ENCODE peak calls at places on chromosomes 7 and 10, in four cellular contexts. One of them, this sample, is unnamed.

GRCh38 chr7:29291723-29292591 is 97.4 kb downstream of the CHN2 start:
- DNase-seq in WERI-Rb-1: no peak
- DNase-seq in choroid plexus epithelial cell: no peak
- DNase-seq in colonic mucosa: no peak
- DNase-seq in this sample: no peak

GRCh38 chr10:116899626-116900025 is 50.3 kb downstream of the ENO4 start:
- DNase-seq in choroid plexus epithelial cell: no peak
- DNase-seq in colonic mucosa: no peak
- DNase-seq in WERI-Rb-1: no peak
- DNase-seq in this sample: no peak

GRCh38 chr7:32679192-32679591 is 183.9 kb downstream of the AVL9 start:
- DNase-seq in colonic mucosa: no peak
- DNase-seq in WERI-Rb-1: no peak
- DNase-seq in choroid plexus epithelial cell: no peak
- DNase-seq in this sample: no peak

GRCh38 chr10:95508730-95509129 is 52.4 kb downstream of the SORBS1 start:
- DNase-seq in WERI-Rb-1: no peak
- DNase-seq in colonic mucosa: no peak
- DNase-seq in choroid plexus epithelial cell: peak
- DNase-seq in this sample: peak

GRCh38 chr10:44384601-44385422 is at the start of gene CXCL12:
- DNase-seq in colonic mucosa: peak
- DNase-seq in WERI-Rb-1: no peak
- DNase-seq in choroid plexus epithelial cell: peak
- DNase-seq in this sample: peak

GRCh38 chr10:87844837-87845623 is 18.3 kb downstream of the KLLN start:
- DNase-seq in colonic mucosa: no peak
- DNase-seq in choroid plexus epithelial cell: peak
- DNase-seq in WERI-Rb-1: no peak
- DNase-seq in this sample: peak

GRCh38 chr10:89644691-89644966 is 413 bp downstream of the PANK1 start:
- DNase-seq in WERI-Rb-1: no peak
- DNase-seq in colonic mucosa: no peak
- DNase-seq in choroid plexus epithelial cell: no peak
- DNase-seq in this sample: no peak

GRCh38 chr7:40674316-40674715 is 539.5 kb downstream of the SUGCT start:
- DNase-seq in WERI-Rb-1: no peak
- DNase-seq in colonic mucosa: no peak
- DNase-seq in choroid plexus epithelial cell: peak
- DNase-seq in this sample: no peak

GRCh38 chr7:867406-868188 is 8.8 kb upstream of the GET4 start:
- DNase-seq in choroid plexus epithelial cell: peak
- DNase-seq in WERI-Rb-1: no peak
- DNase-seq in colonic mucosa: peak
- DNase-seq in this sample: peak

GRCh38 chr10:17586741-17587720 is 30.1 kb downstream of the HACD1 start:
- DNase-seq in colonic mucosa: no peak
- DNase-seq in choroid plexus epithelial cell: peak
- DNase-seq in WERI-Rb-1: no peak
- DNase-seq in this sample: peak

GRCh38 chr7:400901-401485 is 111.0 kb downstream of the FOXL3 start:
- DNase-seq in WERI-Rb-1: no peak
- DNase-seq in choroid plexus epithelial cell: no peak
- DNase-seq in colonic mucosa: no peak
- DNase-seq in this sample: no peak

GRCh38 chr7:24769014-24769830 is 12.0 kb upstream of the GSDME start:
- DNase-seq in colonic mucosa: no peak
- DNase-seq in WERI-Rb-1: no peak
- DNase-seq in choroid plexus epithelial cell: no peak
- DNase-seq in this sample: no peak

GRCh38 chr10:17984056-17984455 is 32.3 kb downstream of the SLC39A12 start:
- DNase-seq in choroid plexus epithelial cell: peak
- DNase-seq in colonic mucosa: no peak
- DNase-seq in WERI-Rb-1: no peak
- DNase-seq in this sample: peak

DNA sequence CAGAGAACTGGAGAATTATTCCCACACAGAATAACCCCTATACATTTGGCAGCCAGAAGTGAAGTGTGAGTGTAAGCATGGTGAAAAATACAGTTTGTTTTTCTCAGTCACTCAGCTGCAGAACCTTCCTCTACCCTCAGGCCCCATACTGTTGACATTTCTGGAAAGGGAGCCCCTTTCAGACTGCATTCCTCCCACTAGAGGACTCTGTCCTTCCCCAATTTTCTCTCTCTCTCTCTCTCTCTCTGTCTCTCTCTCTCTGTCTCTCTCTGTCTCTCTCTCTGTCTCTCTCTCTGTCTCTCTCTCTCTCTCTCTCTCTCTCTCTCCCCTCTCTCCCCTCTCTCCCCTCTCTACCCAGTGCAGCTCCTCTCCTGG is 86.8 kb upstream of the STEAP1B start:
- DNase-seq in colonic mucosa: no peak
- DNase-seq in choroid plexus epithelial cell: peak
- DNase-seq in WERI-Rb-1: no peak
- DNase-seq in this sample: no peak
- TF ChIP-seq CTCF in colonic mucosa: no peak
- TF ChIP-seq CTCF in choroid plexus epithelial cell: peak
- TF ChIP-seq CTCF in WERI-Rb-1: peak
- TF ChIP-seq CTCF in this sample: peak

GRCh38 chr10:102720337-102720736 is 5.9 kb downstream of the SFXN2 start:
- DNase-seq in choroid plexus epithelial cell: no peak
- DNase-seq in colonic mucosa: no peak
- DNase-seq in WERI-Rb-1: no peak
- DNase-seq in this sample: no peak

GRCh38 chr10:102718220-102718619 is 3.8 kb downstream of the SFXN2 start:
- DNase-seq in WERI-Rb-1: peak
- DNase-seq in choroid plexus epithelial cell: peak
- DNase-seq in colonic mucosa: no peak
- DNase-seq in this sample: peak

GRCh38 chr10:102720775-102721301 is 6.4 kb downstream of the SFXN2 start:
- DNase-seq in choroid plexus epithelial cell: no peak
- DNase-seq in colonic mucosa: no peak
- DNase-seq in WERI-Rb-1: no peak
- DNase-seq in this sample: no peak

GRCh38 chr10:102723989-102724388 is 9.6 kb downstream of the SFXN2 start:
- DNase-seq in WERI-Rb-1: no peak
- DNase-seq in colonic mucosa: no peak
- DNase-seq in choroid plexus epithelial cell: no peak
- DNase-seq in this sample: no peak

GRCh38 chr10:102721954-102722353 is 7.5 kb downstream of the SFXN2 start:
- DNase-seq in colonic mucosa: no peak
- DNase-seq in choroid plexus epithelial cell: no peak
- DNase-seq in WERI-Rb-1: no peak
- DNase-seq in this sample: no peak
- H3K4me3 ChIP-seq in colonic mucosa: no peak
- H3K4me3 ChIP-seq in choroid plexus epithelial cell: no peak
- H3K4me3 ChIP-seq in WERI-Rb-1: no peak
- H3K4me3 ChIP-seq in this sample: no peak

DNA sequence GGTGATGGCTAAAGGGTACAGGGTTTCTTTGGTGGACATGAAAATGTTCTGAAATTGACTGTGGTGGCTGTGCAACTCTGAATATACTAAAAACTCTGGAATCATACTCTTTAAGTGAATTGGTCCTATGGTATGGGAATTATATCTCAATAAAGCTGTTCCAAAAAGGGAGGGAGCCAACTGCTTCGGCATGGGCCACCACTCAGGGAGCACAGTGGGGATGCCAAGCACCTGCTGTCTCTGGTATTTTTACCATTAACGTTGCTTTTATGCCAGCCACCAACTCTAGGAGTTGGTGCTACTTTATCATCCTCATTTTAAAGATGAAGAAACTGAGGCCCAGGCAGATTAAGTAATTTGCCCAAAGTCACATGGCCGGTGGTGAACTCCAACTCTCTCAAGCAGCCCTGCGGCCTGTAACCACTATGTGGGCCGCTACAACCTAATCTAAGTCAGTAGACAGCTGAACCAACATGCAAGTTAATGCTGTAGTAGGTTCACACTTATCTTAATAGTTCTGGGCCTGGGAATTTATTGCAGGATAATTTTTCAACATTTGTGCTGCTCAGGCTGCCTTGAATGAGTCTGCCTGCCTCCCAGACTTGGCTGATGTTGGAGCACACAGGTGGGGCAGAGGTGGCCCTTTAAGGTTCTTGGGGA is 20.8 kb downstream of the SH3PXD2A start:
- DNase-seq in WERI-Rb-1: no peak
- DNase-seq in colonic mucosa: no peak
- DNase-seq in choroid plexus epithelial cell: no peak
- DNase-seq in this sample: no peak
- TF ChIP-seq CTCF in WERI-Rb-1: no peak
- TF ChIP-seq CTCF in colonic mucosa: no peak
- TF ChIP-seq CTCF in choroid plexus epithelial cell: no peak
- TF ChIP-seq CTCF in this sample: no peak

DNA sequence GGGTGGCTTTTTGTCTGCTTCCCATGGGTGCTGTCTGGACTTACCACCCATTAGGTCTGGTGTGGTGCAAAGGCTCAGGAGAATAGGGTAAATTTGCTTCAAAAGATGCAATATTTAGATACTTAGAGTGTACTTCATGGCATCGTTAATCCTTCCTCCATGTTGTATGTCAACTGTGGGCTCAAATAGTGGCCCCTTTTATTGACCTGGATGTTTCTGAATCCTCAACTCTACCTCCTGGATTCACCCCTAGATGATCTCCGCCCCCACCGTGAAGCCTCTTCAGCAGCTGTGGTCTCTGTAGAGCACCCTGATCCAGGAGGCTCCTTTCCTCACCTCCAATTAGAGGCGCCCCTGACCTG is 3.5 kb upstream of the GIMAP5 start:
- DNase-seq in choroid plexus epithelial cell: no peak
- DNase-seq in colonic mucosa: no peak
- DNase-seq in WERI-Rb-1: no peak
- DNase-seq in this sample: no peak
- H3K4me3 ChIP-seq in choroid plexus epithelial cell: no peak
- H3K4me3 ChIP-seq in colonic mucosa: no peak
- H3K4me3 ChIP-seq in WERI-Rb-1: no peak
- H3K4me3 ChIP-seq in this sample: no peak

GRCh38 chr10:13993634-13994033 is 337.1 kb downstream of the FRMD4A start:
- DNase-seq in colonic mucosa: no peak
- DNase-seq in choroid plexus epithelial cell: no peak
- DNase-seq in WERI-Rb-1: no peak
- DNase-seq in this sample: no peak

GRCh38 chr10:13997650-13998049 is 333.1 kb downstream of the FRMD4A start:
- DNase-seq in colonic mucosa: no peak
- DNase-seq in choroid plexus epithelial cell: no peak
- DNase-seq in WERI-Rb-1: no peak
- DNase-seq in this sample: no peak

GRCh38 chr10:13993169-13993568 is 337.6 kb downstream of the FRMD4A start:
- DNase-seq in colonic mucosa: no peak
- DNase-seq in WERI-Rb-1: no peak
- DNase-seq in choroid plexus epithelial cell: peak
- DNase-seq in this sample: peak

GRCh38 chr10:13998090-13998838 is 332.5 kb downstream of the FRMD4A start:
- DNase-seq in choroid plexus epithelial cell: no peak
- DNase-seq in colonic mucosa: no peak
- DNase-seq in WERI-Rb-1: no peak
- DNase-seq in this sample: no peak

DNA sequence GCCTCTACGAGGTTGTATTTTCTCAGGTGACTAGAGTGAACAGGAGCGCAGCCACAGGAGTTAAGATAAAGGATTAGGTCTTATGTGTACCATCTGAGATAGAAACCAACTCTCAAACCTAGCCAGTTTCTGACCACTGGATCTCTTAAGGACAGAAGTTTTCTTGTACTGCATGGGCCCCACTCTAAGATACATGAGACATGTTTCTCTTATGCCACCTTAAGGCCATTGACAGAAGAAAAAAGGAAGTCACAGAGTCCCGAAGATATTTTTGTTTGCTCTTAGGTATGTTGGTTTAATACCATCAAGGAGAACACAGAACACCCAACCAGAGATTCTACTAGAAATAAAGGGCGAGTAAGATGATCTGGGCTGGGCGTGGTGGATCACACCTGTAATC is 335.8 kb downstream of the FRMD4A start:
- DNase-seq in colonic mucosa: no peak
- DNase-seq in WERI-Rb-1: no peak
- DNase-seq in choroid plexus epithelial cell: no peak
- DNase-seq in this sample: no peak
- TF ChIP-seq CTCF in colonic mucosa: no peak
- TF ChIP-seq CTCF in WERI-Rb-1: no peak
- TF ChIP-seq CTCF in choroid plexus epithelial cell: no peak
- TF ChIP-seq CTCF in this sample: no peak

DNA sequence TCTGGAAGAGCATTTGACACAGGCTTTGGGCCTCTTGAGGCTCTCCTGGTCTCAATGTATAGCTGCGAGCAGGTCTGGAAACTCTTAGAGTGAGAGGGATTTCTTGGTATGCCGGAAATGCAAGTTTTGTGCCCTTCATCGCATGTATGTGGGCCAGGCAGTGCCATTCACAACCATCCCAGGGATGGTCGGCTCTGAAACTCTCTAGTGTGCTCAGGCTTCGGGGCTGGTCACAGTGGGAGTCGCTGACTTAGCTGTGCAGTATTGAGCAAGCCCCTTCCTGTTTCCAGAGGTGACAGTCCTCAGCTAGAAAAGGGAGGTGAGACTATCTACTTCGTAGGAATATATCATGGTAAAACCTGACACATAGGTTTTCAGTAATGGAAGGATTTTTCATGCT is 2.0 kb upstream of the AOAH start:
- DNase-seq in colonic mucosa: no peak
- DNase-seq in choroid plexus epithelial cell: no peak
- DNase-seq in WERI-Rb-1: no peak
- DNase-seq in this sample: no peak
- H3K4me3 ChIP-seq in colonic mucosa: no peak
- H3K4me3 ChIP-seq in choroid plexus epithelial cell: no peak
- H3K4me3 ChIP-seq in WERI-Rb-1: no peak
- H3K4me3 ChIP-seq in this sample: no peak

DNA sequence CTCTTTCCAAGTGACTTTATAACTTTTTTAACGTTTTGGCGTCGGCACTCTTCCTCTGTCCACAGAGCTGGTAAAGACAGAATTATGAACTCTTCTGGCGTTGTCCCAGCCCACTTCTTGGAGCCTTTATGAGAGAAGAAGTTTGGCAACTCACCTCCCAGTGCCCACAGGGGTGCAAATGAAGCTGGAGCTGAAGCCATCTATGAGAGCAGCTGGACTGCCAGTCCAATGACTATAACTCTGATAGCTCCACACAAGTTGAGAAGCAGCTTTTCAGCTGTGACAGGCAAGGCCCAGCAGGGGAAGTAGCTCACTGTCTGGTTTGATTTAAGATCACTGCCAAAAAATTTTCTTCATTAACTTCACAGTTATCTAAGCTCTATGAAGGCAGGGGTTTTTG is 23.5 kb downstream of the FZD1 start:
- DNase-seq in choroid plexus epithelial cell: peak
- DNase-seq in WERI-Rb-1: no peak
- DNase-seq in colonic mucosa: no peak
- DNase-seq in this sample: no peak
- TF ChIP-seq CTCF in choroid plexus epithelial cell: peak
- TF ChIP-seq CTCF in WERI-Rb-1: no peak
- TF ChIP-seq CTCF in colonic mucosa: no peak
- TF ChIP-seq CTCF in this sample: no peak

GRCh38 chr10:101001225-101002035 is 1.8 kb downstream of the LZTS2 start:
- DNase-seq in colonic mucosa: peak
- DNase-seq in choroid plexus epithelial cell: peak
- DNase-seq in WERI-Rb-1: peak
- DNase-seq in this sample: peak
- H3K4me3 ChIP-seq in colonic mucosa: peak
- H3K4me3 ChIP-seq in choroid plexus epithelial cell: peak
- H3K4me3 ChIP-seq in WERI-Rb-1: no peak
- H3K4me3 ChIP-seq in this sample: peak